ENCODE peak calls at places on chromosomes 1 and 21, in six cellular contexts. X, F, E, H, O and Z are unnamed samples.

GRCh38 chr1:172338295-172338735 is 82.2 kb upstream of the C1orf105 start:
- DNase-seq in X (no peak), F (no peak), E (no peak), H (no peak), O (no peak), Z (no peak)

GRCh38 chr1:96473791-96474452 is 247.7 kb upstream of the PTBP2 start:
- DNase-seq in X (no peak), F (no peak), E (peak), H (no peak), O (peak), Z (no peak)

GRCh38 chr21:33293136-33293535 is 27.0 kb downstream of the IL10RB start:
- DNase-seq in X (no peak), F (no peak), E (no peak), H (no peak), O (no peak), Z (no peak)

GRCh38 chr1:51310871-51311613 is 19.3 kb downstream of the TTC39A start:
- DNase-seq in X (no peak), F (no peak), E (no peak), H (no peak), O (no peak), Z (no peak)

GRCh38 chr1:199585392-199585791 is 442.1 kb upstream of the NR5A2 start:
- DNase-seq in X (no peak), F (no peak), E (no peak), H (no peak), O (no peak), Z (no peak)

GRCh38 chr1:45331436-45332345 is 5.0 kb downstream of the HPDL start:
- DNase-seq in X (no peak), F (no peak), E (no peak), H (no peak), O (no peak), Z (no peak)

GRCh38 chr1:6523566-6523965 is 30.7 kb downstream of the NOL9 start:
- DNase-seq in X (no peak), F (peak), E (peak), H (peak), O (peak), Z (peak)

GRCh38 chr1:8217011-8217711 is 100.8 kb upstream of the SLC45A1 start:
- DNase-seq in X (no peak), F (peak), E (no peak), H (no peak), O (peak), Z (no peak)

GRCh38 chr1:78437941-78438340 is 52.8 kb upstream of the PTGFR start:
- DNase-seq in X (no peak), F (no peak), E (no peak), H (no peak), O (no peak), Z (no peak)

GRCh38 chr1:185971688-185972087 is 237.5 kb downstream of the HMCN1 start:
- DNase-seq in X (no peak), F (no peak), E (peak), H (no peak), O (peak), Z (no peak)

GRCh38 chr21:34722684-34723300 is 54.0 kb downstream of the CLIC6 start:
- DNase-seq in X (peak), F (peak), E (no peak), H (no peak), O (no peak), Z (no peak)

GRCh38 chr1:230073371-230074035 is 6.5 kb downstream of the GALNT2 start:
- DNase-seq in X (no peak), F (no peak), E (peak), H (no peak), O (peak), Z (no peak)

GRCh38 chr1:12196641-12197482 is 30.1 kb downstream of the TNFRSF1B start:
- DNase-seq in X (no peak), F (peak), E (no peak), H (no peak), O (peak), Z (peak)

GRCh38 chr1:172969611-172970010 is 81.1 kb downstream of the TNFSF18 start:
- DNase-seq in X (no peak), F (no peak), E (peak), H (no peak), O (peak), Z (peak)

DNA sequence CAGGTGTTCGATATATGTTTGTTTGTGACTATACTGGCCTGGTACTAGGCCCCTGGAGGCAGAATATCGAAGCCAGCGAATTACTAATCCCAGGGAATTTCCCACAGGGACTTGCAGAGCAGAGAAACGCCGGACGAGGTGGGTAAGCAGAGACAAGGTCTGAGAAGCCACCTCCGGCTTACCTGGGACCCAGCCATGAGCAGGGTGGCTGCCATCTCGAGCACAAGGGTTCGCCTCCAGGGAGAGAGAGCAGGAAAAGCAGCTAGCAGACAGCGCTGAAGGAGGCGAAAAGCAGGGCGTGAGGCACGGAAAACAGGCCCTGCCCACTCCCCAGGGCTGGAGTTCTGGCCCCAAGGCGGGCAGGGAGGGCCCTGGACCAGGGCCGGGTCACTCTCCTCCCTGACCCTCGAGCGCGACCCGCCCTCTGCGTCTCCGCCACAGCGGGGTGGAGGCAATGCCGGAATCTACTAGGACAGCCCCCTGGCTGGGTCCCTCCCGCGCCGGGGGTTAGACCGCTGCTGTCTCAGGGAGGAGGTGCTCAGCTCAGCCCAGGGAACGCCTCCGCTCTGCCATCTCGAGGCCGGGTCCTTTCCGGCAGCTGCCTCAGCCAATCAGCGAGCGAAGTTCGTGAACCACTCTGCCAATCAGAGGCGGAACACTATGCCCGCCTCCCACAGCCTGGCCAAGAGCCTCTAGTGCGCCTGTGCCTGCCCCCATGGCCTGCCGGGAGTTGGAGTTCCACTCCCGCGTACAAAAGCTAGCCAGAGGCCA is 1.7 kb downstream of the ZNF436 start:
- DNase-seq in X (peak), F (peak), E (peak), H (peak), O (peak), Z (peak)
- H3K4ac ChIP-seq in X (no peak), F (no peak), E (peak), H (no peak), O (peak), Z (peak)

GRCh38 chr1:22833699-22834098 is 123.1 kb downstream of the EPHB2 start:
- DNase-seq in X (no peak), F (no peak), E (no peak), H (no peak), O (no peak), Z (no peak)

GRCh38 chr1:22832414-22832786 is 121.8 kb downstream of the EPHB2 start:
- DNase-seq in X (no peak), F (no peak), E (peak), H (no peak), O (peak), Z (peak)

GRCh38 chr1:22830747-22831340 is 120.2 kb downstream of the EPHB2 start:
- DNase-seq in X (no peak), F (no peak), E (no peak), H (no peak), O (no peak), Z (no peak)

GRCh38 chr1:22830131-22830566 is 119.5 kb downstream of the EPHB2 start:
- DNase-seq in X (no peak), F (no peak), E (no peak), H (no peak), O (no peak), Z (peak)

GRCh38 chr1:22831729-22832413 is 121.2 kb downstream of the EPHB2 start:
- DNase-seq in X (no peak), F (no peak), E (peak), H (no peak), O (peak), Z (peak)
- H3K4me2 ChIP-seq in X (no peak), F (no peak), E (peak), H (no peak), O (no peak), Z (no peak)

GRCh38 chr1:200892546-200892945 is 2.2 kb upstream of the INAVA start:
- DNase-seq in X (no peak), F (no peak), E (no peak), H (no peak), O (no peak), Z (no peak)
- H3K14ac ChIP-seq in X (no peak), F (peak), E (no peak), H (no peak), O (no peak), Z (no peak)

GRCh38 chr1:153775432-153776311 is 465 bp downstream of the SLC27A3 start:
- DNase-seq in X (peak), F (peak), E (peak), H (peak), O (peak), Z (peak)
- H3K4ac ChIP-seq in X (no peak), F (no peak), E (peak), H (peak), O (peak), Z (peak)

DNA sequence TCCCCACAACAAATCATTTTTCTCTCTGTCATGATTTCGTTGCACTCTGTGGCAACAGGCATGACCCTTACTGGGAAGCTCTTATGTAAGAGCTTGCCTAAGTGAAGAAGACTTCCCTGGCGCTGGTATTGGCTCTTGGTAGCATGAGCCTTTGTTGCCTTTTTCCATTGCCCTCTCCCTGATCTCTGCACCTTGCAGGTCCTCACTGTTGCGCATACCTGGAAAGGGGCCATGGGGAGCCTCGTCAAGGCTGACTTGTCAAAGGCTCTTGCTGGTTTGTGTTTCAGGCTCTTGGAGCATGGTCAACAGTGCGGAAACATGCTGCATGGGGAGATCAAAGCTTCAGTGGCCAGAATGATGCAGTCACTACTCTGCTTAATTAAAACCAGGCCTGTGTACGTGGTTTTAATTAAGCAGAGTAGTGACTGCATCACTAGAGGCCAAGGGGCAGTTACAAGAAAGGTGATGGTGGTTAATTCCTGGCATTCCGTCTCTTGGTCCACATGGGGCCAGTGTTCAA is 141.3 kb downstream of the SPATA46 start:
- DNase-seq in X (no peak), F (no peak), E (peak), H (no peak), O (no peak), Z (no peak)
- H3K4me2 ChIP-seq in X (no peak), F (no peak), E (no peak), H (no peak), O (no peak), Z (no peak)

GRCh38 chr1:66323958-66324357 is 210.0 kb upstream of the SGIP1 start:
- DNase-seq in X (no peak), F (no peak), E (peak), H (no peak), O (no peak), Z (no peak)
- H3K14ac ChIP-seq in X (no peak), F (no peak), E (no peak), H (no peak), O (no peak), Z (no peak)